ENCODE peak calls at places on chromosomes 13 and 19, in seven cellular contexts. One of them, this sample, is unnamed.

GRCh38 chr13:58946274-58946673 is 1217.5 kb downstream of the DIAPH3 start:
- DNase-seq in psoas muscle: no peak
- DNase-seq in A549: no peak
- DNase-seq in heart right ventricle: no peak
- DNase-seq in fibroblast of lung: peak; percentile 43
- DNase-seq in right lobe of liver: no peak
- DNase-seq in Panc1: no peak
- DNase-seq in this sample: no peak

GRCh38 chr13:112901951-112902651 is 66.9 kb upstream of the MCF2L start:
- DNase-seq in psoas muscle: no peak
- DNase-seq in A549: no peak
- DNase-seq in right lobe of liver: peak; percentile 44
- DNase-seq in heart right ventricle: no peak
- DNase-seq in fibroblast of lung: no peak
- DNase-seq in Panc1: no peak
- DNase-seq in this sample: no peak

GRCh38 chr13:27182054-27182453 is 10.4 kb upstream of the USP12 start:
- DNase-seq in heart right ventricle: no peak
- DNase-seq in A549: no peak
- DNase-seq in right lobe of liver: no peak
- DNase-seq in psoas muscle: no peak
- DNase-seq in Panc1: no peak
- DNase-seq in fibroblast of lung: no peak
- DNase-seq in this sample: no peak

GRCh38 chr19:10764340-10764894 is 46.5 kb downstream of the DNM2 start:
- DNase-seq in psoas muscle: no peak
- DNase-seq in heart right ventricle: no peak
- DNase-seq in Panc1: no peak
- DNase-seq in right lobe of liver: peak; percentile 79
- DNase-seq in A549: no peak
- DNase-seq in fibroblast of lung: no peak
- DNase-seq in this sample: no peak

GRCh38 chr19:51026554-51026831 is at the start of gene KLK11:
- DNase-seq in heart right ventricle: no peak
- DNase-seq in Panc1: no peak
- DNase-seq in A549: no peak
- DNase-seq in psoas muscle: no peak
- DNase-seq in right lobe of liver: no peak
- DNase-seq in fibroblast of lung: no peak
- DNase-seq in this sample: no peak

GRCh38 chr13:23087884-23088283 is 92.9 kb upstream of the SGCG start:
- DNase-seq in A549: peak; percentile 13
- DNase-seq in right lobe of liver: no peak
- DNase-seq in Panc1: peak; percentile 10
- DNase-seq in heart right ventricle: no peak
- DNase-seq in fibroblast of lung: peak; percentile 1
- DNase-seq in psoas muscle: no peak
- DNase-seq in this sample: peak; percentile 45

GRCh38 chr19:36032251-36033104 is at the start of gene CLIP3:
- DNase-seq in right lobe of liver: no peak
- DNase-seq in psoas muscle: peak; percentile 80
- DNase-seq in A549: no peak
- DNase-seq in heart right ventricle: peak; percentile 70
- DNase-seq in fibroblast of lung: peak; percentile 59
- DNase-seq in Panc1: no peak
- DNase-seq in this sample: no peak

GRCh38 chr13:73162912-73163911 is 104.4 kb downstream of the KLF5 start:
- DNase-seq in Panc1: no peak
- DNase-seq in A549: peak; percentile 19
- DNase-seq in psoas muscle: no peak
- DNase-seq in heart right ventricle: no peak
- DNase-seq in right lobe of liver: no peak
- DNase-seq in fibroblast of lung: no peak
- DNase-seq in this sample: no peak

GRCh38 chr13:21849323-21849722 is 178.4 kb downstream of the FGF9 start:
- DNase-seq in right lobe of liver: no peak
- DNase-seq in A549: no peak
- DNase-seq in heart right ventricle: no peak
- DNase-seq in Panc1: peak; percentile 2
- DNase-seq in fibroblast of lung: no peak
- DNase-seq in psoas muscle: no peak
- DNase-seq in this sample: no peak

GRCh38 chr13:74930402-74931165 is 551.4 kb downstream of the TBC1D4 start:
- DNase-seq in heart right ventricle: no peak
- DNase-seq in fibroblast of lung: peak; percentile 74
- DNase-seq in psoas muscle: no peak
- DNase-seq in right lobe of liver: no peak
- DNase-seq in A549: no peak
- DNase-seq in Panc1: no peak
- DNase-seq in this sample: no peak

DNA sequence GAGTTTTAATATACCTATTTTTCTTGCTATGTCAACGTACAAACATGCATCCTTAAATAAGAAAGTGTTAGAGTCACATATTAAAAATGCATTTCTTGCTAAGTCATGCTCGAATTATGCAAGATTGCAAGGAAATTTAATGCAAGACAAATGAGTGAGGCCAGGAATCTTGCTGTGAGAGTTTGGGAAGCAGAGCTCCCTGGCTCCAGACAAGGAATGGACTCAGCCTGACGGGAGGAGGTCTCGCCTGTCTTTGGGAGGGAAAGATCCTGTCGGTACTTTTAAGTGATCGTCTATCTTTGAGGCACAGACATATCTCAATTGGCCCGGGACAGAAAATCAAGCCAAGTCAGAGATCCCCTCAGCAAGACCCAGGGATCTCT is 39.2 kb downstream of the RFX2 start:
- DNase-seq in heart right ventricle: no peak
- DNase-seq in Panc1: no peak
- DNase-seq in A549: no peak
- DNase-seq in right lobe of liver: peak; percentile 16
- DNase-seq in fibroblast of lung: peak; percentile 87
- DNase-seq in psoas muscle: no peak
- DNase-seq in this sample: no peak
- H3K27ac ChIP-seq in heart right ventricle: peak overlapping the region; percentile 49
- H3K27ac ChIP-seq in Panc1: no peak overlapping the region
- H3K27ac ChIP-seq in A549: peak overlapping the region; percentile 62
- H3K27ac ChIP-seq in right lobe of liver: no peak overlapping the region
- H3K27ac ChIP-seq in fibroblast of lung: peak overlapping the region; percentile 73
- H3K27ac ChIP-seq in psoas muscle: no peak overlapping the region
- H3K27ac ChIP-seq in this sample: no peak overlapping the region

GRCh38 chr13:30863796-30864195 is 42.3 kb upstream of the MEDAG start:
- DNase-seq in psoas muscle: no peak
- DNase-seq in right lobe of liver: no peak
- DNase-seq in Panc1: no peak
- DNase-seq in heart right ventricle: no peak
- DNase-seq in A549: no peak
- DNase-seq in fibroblast of lung: no peak
- DNase-seq in this sample: no peak
- H3K4me1 ChIP-seq in psoas muscle: peaks cover 26% of the 10 kb centered on the region
- H3K4me1 ChIP-seq in right lobe of liver: peaks cover 7% of the 10 kb centered on the region
- H3K4me1 ChIP-seq in Panc1: peaks cover 22% of the 10 kb centered on the region
- H3K4me1 ChIP-seq in heart right ventricle: no peaks in the 10 kb centered on the region
- H3K4me1 ChIP-seq in A549: peaks cover 17% of the 10 kb centered on the region
- H3K4me1 ChIP-seq in fibroblast of lung: peaks cover 40% of the 10 kb centered on the region
- H3K4me1 ChIP-seq in this sample: peaks cover 11% of the 10 kb centered on the region

GRCh38 chr19:33900817-33901216 is 104.1 kb downstream of the KCTD15 start:
- DNase-seq in right lobe of liver: peak; percentile 88
- DNase-seq in A549: no peak
- DNase-seq in psoas muscle: no peak
- DNase-seq in heart right ventricle: no peak
- DNase-seq in fibroblast of lung: no peak
- DNase-seq in Panc1: no peak
- DNase-seq in this sample: no peak
- H3K4me3 ChIP-seq in right lobe of liver: no peak overlapping the region
- H3K4me3 ChIP-seq in A549: no peak overlapping the region
- H3K4me3 ChIP-seq in psoas muscle: no peak overlapping the region
- H3K4me3 ChIP-seq in heart right ventricle: no peak overlapping the region
- H3K4me3 ChIP-seq in fibroblast of lung: no peak overlapping the region
- H3K4me3 ChIP-seq in Panc1: no peak overlapping the region
- H3K4me3 ChIP-seq in this sample: no peak overlapping the region

GRCh38 chr19:15404780-15405211 is 14.0 kb downstream of the AKAP8L start:
- DNase-seq in right lobe of liver: no peak
- DNase-seq in Panc1: no peak
- DNase-seq in A549: no peak
- DNase-seq in heart right ventricle: no peak
- DNase-seq in psoas muscle: no peak
- DNase-seq in fibroblast of lung: no peak
- DNase-seq in this sample: no peak

GRCh38 chr19:15401397-15401710 is 17.4 kb downstream of the AKAP8L start:
- DNase-seq in fibroblast of lung: no peak
- DNase-seq in heart right ventricle: no peak
- DNase-seq in Panc1: no peak
- DNase-seq in A549: no peak
- DNase-seq in right lobe of liver: no peak
- DNase-seq in psoas muscle: no peak
- DNase-seq in this sample: no peak

GRCh38 chr19:15403151-15403531 is 15.6 kb downstream of the AKAP8L start:
- DNase-seq in heart right ventricle: no peak
- DNase-seq in fibroblast of lung: no peak
- DNase-seq in psoas muscle: no peak
- DNase-seq in Panc1: no peak
- DNase-seq in A549: no peak
- DNase-seq in right lobe of liver: no peak
- DNase-seq in this sample: no peak

GRCh38 chr19:15402411-15403150 is 16.2 kb downstream of the AKAP8L start:
- DNase-seq in fibroblast of lung: no peak
- DNase-seq in A549: no peak
- DNase-seq in psoas muscle: peak; percentile 83
- DNase-seq in heart right ventricle: peak; percentile 55
- DNase-seq in right lobe of liver: no peak
- DNase-seq in Panc1: no peak
- DNase-seq in this sample: no peak

GRCh38 chr19:15404097-15404779 is 14.6 kb downstream of the AKAP8L start:
- DNase-seq in fibroblast of lung: no peak
- DNase-seq in right lobe of liver: no peak
- DNase-seq in heart right ventricle: no peak
- DNase-seq in psoas muscle: peak; percentile 67
- DNase-seq in Panc1: no peak
- DNase-seq in A549: no peak
- DNase-seq in this sample: no peak
- H3K27ac ChIP-seq in fibroblast of lung: no peak overlapping the region
- H3K27ac ChIP-seq in right lobe of liver: no peak overlapping the region
- H3K27ac ChIP-seq in heart right ventricle: peak overlapping the region; percentile 24
- H3K27ac ChIP-seq in psoas muscle: peak overlapping the region; percentile 77
- H3K27ac ChIP-seq in Panc1: no peak overlapping the region
- H3K27ac ChIP-seq in A549: no peak overlapping the region
- H3K27ac ChIP-seq in this sample: no peak overlapping the region

This sample was measured in iPS DF 6.9.